ENCODE peak calls at places on chromosomes 6 and 20, in eight cellular contexts. O is fibroblast of the aortic adventitia; L is effector memory CD4-positive, alpha-beta T cell; Y is choroid plexus epithelial cell; F is dorsolateral prefrontal cortex; H is left lung; M is lower leg skin; S is hepatocyte. U is an unnamed sample.

GRCh38 chr20:33648396-33649004 is 13.6 kb upstream of the C20orf144 start:
- DNase-seq in Y (no peak), H (no peak), S (no peak), L (no peak), F (no peak), M (no peak), O (no peak), U (no peak)

GRCh38 chr6:141780296-141780695 is 352.4 kb upstream of the GJE1 start:
- DNase-seq in L (no peak), F (no peak), M (no peak), S (no peak), Y (no peak), O (no peak), H (no peak), U (no peak)

GRCh38 chr20:31565699-31566331 is 39.3 kb upstream of the ID1 start:
- DNase-seq in H (no peak), O (no peak), F (no peak), M (no peak), Y (no peak), S (no peak), L (no peak), U (no peak)

GRCh38 chr20:10939297-10939949 is 265.6 kb upstream of the JAG1 start:
- DNase-seq in M (no peak), S (no peak), H (no peak), Y (peak; percentile 60), L (no peak), F (no peak), O (peak; percentile 16), U (no peak)

GRCh38 chr20:61727761-61728160 is 337.9 kb downstream of the TAF4 start:
- DNase-seq in H (no peak), S (no peak), Y (no peak), O (no peak), M (no peak), L (no peak), F (no peak), U (no peak)

GRCh38 chr6:108737594-108738546 is 110.4 kb upstream of the ARMC2 start:
- DNase-seq in H (peak; percentile 54), L (no peak), M (peak; percentile 77), O (peak; percentile 98), F (no peak), S (peak; percentile 77), Y (peak; percentile 92), U (peak; percentile 94)

GRCh38 chr20:37994512-37994911 is 38.7 kb downstream of the TTI1 start:
- DNase-seq in M (no peak), L (no peak), Y (peak; percentile 92), H (peak; percentile 63), O (no peak), F (no peak), S (peak; percentile 69), U (no peak)

GRCh38 chr6:24387818-24388217 is 14.9 kb upstream of the MRS2 start:
- DNase-seq in M (no peak), H (no peak), Y (no peak), F (no peak), L (no peak), S (no peak), O (no peak), U (no peak)

GRCh38 chr20:36542516-36543186 is 1.3 kb downstream of the MYL9 start:
- DNase-seq in L (no peak), H (no peak), S (no peak), Y (no peak), O (no peak), F (no peak), M (no peak), U (no peak)
- H3K4me3 ChIP-seq in L (no peak overlapping the region), H (peak overlapping the region; percentile 52), S (no peak overlapping the region), Y (peak overlapping the region; percentile 88), O (peak overlapping the region; percentile 86), F (no peak overlapping the region), M (no peak overlapping the region), U (peak overlapping the region; percentile 92)

GRCh38 chr6:101747160-101747559 is 353.7 kb downstream of the GRIK2 start:
- DNase-seq in S (no peak), Y (no peak), M (no peak), L (no peak), H (no peak), O (peak; percentile 55), F (peak; percentile 33), U (no peak)

GRCh38 chr6:101740631-101741030 is 347.1 kb downstream of the GRIK2 start:
- DNase-seq in H (no peak), M (no peak), O (no peak), F (no peak), S (no peak), Y (no peak), L (no peak), U (no peak)

GRCh38 chr6:101738481-101738880 is 345.0 kb downstream of the GRIK2 start:
- DNase-seq in M (no peak), F (no peak), Y (no peak), S (no peak), H (no peak), L (no peak), O (no peak), U (no peak)

DNA sequence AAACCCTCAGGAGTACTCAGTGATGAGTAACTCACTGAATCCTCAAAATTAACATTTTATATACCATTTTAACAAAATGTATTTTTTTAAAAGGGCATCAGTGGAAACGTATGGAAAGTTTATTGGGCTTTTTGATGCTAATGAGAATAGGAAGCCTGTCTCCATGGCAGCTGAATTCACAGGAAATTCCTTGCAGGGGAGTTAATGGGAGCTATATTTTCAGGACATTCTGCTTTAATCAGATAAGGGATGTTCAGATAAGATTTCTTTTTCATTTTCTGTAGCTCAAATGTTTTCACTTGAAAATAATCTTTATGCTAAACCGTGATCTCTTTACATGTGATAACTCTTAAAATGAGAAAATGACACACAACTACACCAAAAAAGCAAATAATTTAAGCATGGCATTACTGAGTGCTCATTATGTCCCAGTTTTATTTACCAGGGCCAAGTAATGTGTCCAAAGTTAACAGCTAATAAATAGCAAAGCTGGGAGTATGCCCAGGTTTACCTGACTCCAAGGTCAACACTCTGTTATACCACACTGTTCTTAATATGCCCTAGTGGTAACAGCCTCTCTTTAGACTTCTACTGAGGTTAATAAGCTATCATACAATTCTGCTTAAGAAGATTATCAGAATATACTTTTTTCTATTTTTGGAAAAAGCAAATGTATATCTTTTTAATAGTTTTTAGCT is 348.1 kb downstream of the GRIK2 start:
- DNase-seq in H (no peak), O (no peak), L (no peak), M (no peak), F (no peak), Y (no peak), S (no peak), U (no peak)
- H3K4me3 ChIP-seq in H (no peak overlapping the region), O (no peak overlapping the region), L (no peak overlapping the region), M (no peak overlapping the region), F (no peak overlapping the region), Y (no peak overlapping the region), S (no peak overlapping the region), U (no peak overlapping the region)

DNA sequence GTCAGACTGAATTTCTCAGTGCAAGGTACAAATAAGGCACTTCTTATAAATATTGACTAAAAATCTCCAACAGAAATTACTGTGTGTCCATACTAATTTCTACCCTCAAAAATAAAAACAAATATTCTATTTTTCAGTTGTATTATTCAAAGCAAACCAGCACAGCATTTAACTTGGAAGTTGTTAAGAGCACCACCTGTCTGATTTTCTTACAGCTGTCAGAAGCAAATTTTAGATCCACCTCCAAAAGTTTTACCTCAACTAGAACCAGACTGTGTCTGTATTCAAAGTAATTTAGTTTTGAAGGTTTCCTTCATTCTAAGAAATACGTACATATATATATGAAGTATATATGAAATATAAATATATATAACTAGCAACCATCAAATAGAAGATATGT is 1.2 kb downstream of the TRDN start:
- DNase-seq in F (no peak), O (no peak), L (no peak), H (no peak), S (no peak), Y (no peak), M (no peak), U (no peak)
- H3K4me3 ChIP-seq in F (no peak overlapping the region), O (no peak overlapping the region), L (no peak overlapping the region), H (no peak overlapping the region), S (no peak overlapping the region), Y (no peak overlapping the region), M (no peak overlapping the region), U (no peak overlapping the region)

GRCh38 chr6:129865013-129865412 is 3.9 kb upstream of the TMEM244 start:
- DNase-seq in S (no peak), M (no peak), H (no peak), O (no peak), Y (no peak), F (no peak), L (no peak), U (no peak)

GRCh38 chr6:129857838-129858237 is 3.3 kb downstream of the TMEM244 start:
- DNase-seq in M (no peak), H (no peak), S (no peak), O (no peak), F (no peak), L (no peak), Y (no peak), U (no peak)

GRCh38 chr6:129859524-129859923 is 1.6 kb downstream of the TMEM244 start:
- DNase-seq in O (peak; percentile 54), H (no peak), F (no peak), M (no peak), Y (peak; percentile 42), L (no peak), S (no peak), U (no peak)

GRCh38 chr6:129863664-129864063 is 2.5 kb upstream of the TMEM244 start:
- DNase-seq in Y (no peak), M (no peak), H (no peak), S (no peak), F (no peak), O (no peak), L (no peak), U (no peak)

DNA sequence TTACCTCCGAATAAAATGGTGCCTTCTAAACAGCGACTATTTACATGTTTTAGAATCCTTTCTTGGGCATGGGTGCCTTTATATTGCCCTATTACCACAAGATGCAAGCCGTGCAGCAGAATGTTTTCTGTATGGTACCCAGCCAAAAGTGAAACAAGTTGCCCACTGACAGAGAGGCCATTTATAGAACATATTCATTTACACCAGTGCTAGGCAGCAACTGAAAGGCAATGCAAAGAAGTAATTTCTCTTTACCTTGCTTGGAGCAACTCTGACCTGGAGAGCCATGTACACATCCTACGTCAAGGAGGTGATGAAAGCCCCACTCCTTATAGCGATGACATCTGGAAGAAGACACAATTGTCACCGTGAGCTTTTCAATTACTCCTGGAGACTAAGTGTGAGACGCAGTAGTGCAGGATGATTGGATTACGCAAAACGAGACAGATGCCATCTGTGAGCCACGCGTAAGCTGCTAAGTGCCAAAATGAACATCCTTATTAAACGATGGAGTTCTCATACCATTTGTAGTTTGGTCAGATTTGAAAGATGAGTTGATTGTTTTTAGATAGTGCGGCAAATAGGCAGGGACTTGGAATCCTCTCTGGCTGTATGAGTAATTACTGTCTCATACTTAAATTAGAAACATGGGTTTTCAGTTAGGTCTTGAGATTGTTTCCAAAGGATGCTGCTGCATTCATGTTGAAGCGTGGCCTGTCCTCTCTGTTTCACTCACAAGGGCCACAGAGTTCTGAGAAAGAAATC is at the start of gene TMEM244:
- DNase-seq in O (peak; percentile 63), Y (peak; percentile 41), H (no peak), F (no peak), M (no peak), S (no peak), L (no peak), U (no peak)
- H3K4me3 ChIP-seq in O (no peak within 1 kb of the TSS), Y (no peak within 1 kb of the TSS), H (no peak within 1 kb of the TSS), F (peak within 1 kb of the TSS; percentile 12), M (no peak within 1 kb of the TSS), S (no peak within 1 kb of the TSS), L (peak within 1 kb of the TSS; percentile 30), U (no peak within 1 kb of the TSS)

GRCh38 chr20:2750343-2751251 is 49.8 kb downstream of the CPXM1 start:
- DNase-seq in F (no peak), H (peak; percentile 74), S (peak; percentile 71), O (peak; percentile 45), L (no peak), M (peak; percentile 58), Y (peak; percentile 65), U (peak; percentile 67)
- H3K4me3 ChIP-seq in F (no peak overlapping the region), H (peak overlapping the region; percentile 41), S (no peak overlapping the region), O (no peak overlapping the region), L (peak overlapping the region; percentile 47), M (no peak overlapping the region), Y (no peak overlapping the region), U (peak overlapping the region; percentile 62)